ENCODE peak calls at places on chromosomes 16 and 17, in six cellular contexts. F, J, Y, G, L and A are unnamed samples. For H3K27me3, the result is how much of the 10 kb centered on the place peaks cover.

GRCh38 chr17:49872776-49873377 is 25.0 kb upstream of the TAC4 start:
- DNase-seq in J (no peak), G (no peak), L (no peak), F (no peak), Y (no peak), A (no peak)

GRCh38 chr17:50920891-50921595 is 54.9 kb upstream of the TOB1 start:
- DNase-seq in Y (no peak), J (no peak), L (no peak), F (no peak), G (no peak), A (no peak)

GRCh38 chr16:13542284-13542683 is 377.7 kb upstream of the ERCC4 start:
- DNase-seq in F (no peak), Y (no peak), G (no peak), J (no peak), L (no peak), A (no peak)

GRCh38 chr17:3861761-3862681 is 16.0 kb upstream of the NCBP3 start:
- DNase-seq in G (no peak), Y (no peak), F (no peak), L (no peak), J (no peak), A (no peak)

GRCh38 chr17:39979021-39979660 is 1.5 kb upstream of the PSMD3 start:
- DNase-seq in G (no peak), L (no peak), Y (no peak), J (peak), F (no peak), A (no peak)

GRCh38 chr16:49782405-49782804 is 73.5 kb downstream of the ZNF423 start:
- DNase-seq in F (no peak), G (no peak), J (no peak), Y (no peak), L (peak), A (no peak)

GRCh38 chr16:71242601-71243000 is 12.1 kb upstream of the HYDIN start:
- DNase-seq in F (no peak), G (no peak), J (peak), L (no peak), Y (no peak), A (no peak)

GRCh38 chr17:70050931-70051330 is 24.1 kb upstream of the KCNJ16 start:
- DNase-seq in J (no peak), F (no peak), Y (no peak), L (no peak), G (no peak), A (no peak)

GRCh38 chr17:3986939-3987335 is 22.7 kb upstream of the ATP2A3 start:
- DNase-seq in Y (no peak), L (no peak), G (no peak), J (no peak), F (no peak), A (no peak)

GRCh38 chr16:797120-797420 is 3.5 kb downstream of the GNG13 start:
- DNase-seq in J (no peak), F (no peak), G (no peak), L (no peak), Y (no peak), A (no peak)

GRCh38 chr16:59090501-59090900 is 356.4 kb upstream of the GOT2 start:
- DNase-seq in G (no peak), L (no peak), J (no peak), Y (no peak), F (no peak), A (no peak)

GRCh38 chr17:29589524-29590260 is at the start of gene GIT1:
- DNase-seq in L (peak), G (peak), F (peak), J (peak), Y (no peak), A (peak)

GRCh38 chr17:54784305-54784704 is 116.3 kb upstream of the TOM1L1 start:
- DNase-seq in J (no peak), Y (no peak), F (no peak), L (no peak), G (no peak), A (no peak)

GRCh38 chr17:37710344-37710886 is 34.4 kb downstream of the HNF1B start:
- DNase-seq in F (no peak), Y (no peak), G (no peak), J (peak), L (no peak), A (no peak)

GRCh38 chr16:799948-800833 is at the start of gene GNG13:
- DNase-seq in F (no peak), G (no peak), J (no peak), L (no peak), Y (no peak), A (peak)

GRCh38 chr16:85321856-85322271 is 209.6 kb upstream of the CIBAR2 start:
- DNase-seq in J (no peak), F (no peak), Y (peak), G (peak), L (no peak), A (peak)

GRCh38 chr17:228223-228615 is 46.8 kb upstream of the DOC2B start:
- DNase-seq in G (no peak), L (no peak), Y (peak), J (no peak), F (no peak), A (peak)

GRCh38 chr17:59284317-59284716 is 47.1 kb upstream of the YPEL2 start:
- DNase-seq in Y (no peak), J (no peak), L (no peak), G (no peak), F (no peak), A (no peak)

GRCh38 chr16:84532299-84532724 is 27.9 kb upstream of the MEAK7 start:
- DNase-seq in Y (no peak), G (peak), F (no peak), J (peak), L (peak), A (no peak)

GRCh38 chr16:89052191-89052787 is 41.4 kb upstream of the ACSF3 start:
- DNase-seq in J (no peak), Y (no peak), G (no peak), L (no peak), F (no peak), A (no peak)

GRCh38 chr17:68446626-68447041 is 10.7 kb downstream of the WIPI1 start:
- DNase-seq in J (no peak), L (no peak), G (no peak), F (no peak), Y (no peak), A (no peak)

GRCh38 chr16:55012793-55013192 is 82.1 kb downstream of the IRX5 start:
- DNase-seq in F (no peak), J (no peak), G (no peak), Y (no peak), L (no peak), A (no peak)

GRCh38 chr17:49494937-49495841 is at the start of gene NGFR:
- DNase-seq in J (peak), Y (no peak), G (peak), L (peak), F (peak), A (no peak)

GRCh38 chr17:77677637-77678036 is 280.9 kb upstream of the TNRC6C start:
- DNase-seq in F (no peak), Y (no peak), G (no peak), L (no peak), J (no peak), A (no peak)

GRCh38 chr16:11148045-11148444 is 108.0 kb downstream of the SOCS1 start:
- DNase-seq in Y (no peak), L (no peak), J (no peak), F (no peak), G (no peak), A (no peak)

GRCh38 chr16:17937003-17937402 is 399.5 kb downstream of the NPIPA8 start:
- DNase-seq in J (no peak), Y (no peak), F (no peak), G (no peak), L (no peak), A (no peak)

GRCh38 chr17:62714016-62714777 is 86.7 kb downstream of the MRC2 start:
- DNase-seq in F (no peak), G (no peak), J (no peak), Y (no peak), L (no peak), A (no peak)

GRCh38 chr17:37067555-37068111 is 118.9 kb downstream of the AATF start:
- DNase-seq in Y (peak), G (no peak), L (no peak), J (peak), F (no peak), A (no peak)

GRCh38 chr16:88461291-88462269 is 8.5 kb downstream of the ZFPM1 start:
- DNase-seq in F (no peak), J (peak), G (no peak), L (peak), Y (no peak), A (no peak)

GRCh38 chr16:69931631-69932030 is 19.5 kb upstream of the CLEC18A start:
- DNase-seq in G (no peak), F (no peak), Y (no peak), J (no peak), L (no peak), A (no peak)

GRCh38 chr17:33989357-33990148 is 265.5 kb upstream of the CCL2 start:
- DNase-seq in G (no peak), Y (no peak), F (no peak), L (no peak), J (no peak), A (no peak)

GRCh38 chr17:11140501-11140900 is 100.5 kb upstream of the SHISA6 start:
- DNase-seq in L (no peak), F (no peak), Y (no peak), G (no peak), J (no peak), A (no peak)

GRCh38 chr16:24525970-24526559 is 13.3 kb upstream of the RBBP6 start:
- DNase-seq in J (peak), L (no peak), Y (no peak), F (no peak), G (peak), A (no peak)

DNA sequence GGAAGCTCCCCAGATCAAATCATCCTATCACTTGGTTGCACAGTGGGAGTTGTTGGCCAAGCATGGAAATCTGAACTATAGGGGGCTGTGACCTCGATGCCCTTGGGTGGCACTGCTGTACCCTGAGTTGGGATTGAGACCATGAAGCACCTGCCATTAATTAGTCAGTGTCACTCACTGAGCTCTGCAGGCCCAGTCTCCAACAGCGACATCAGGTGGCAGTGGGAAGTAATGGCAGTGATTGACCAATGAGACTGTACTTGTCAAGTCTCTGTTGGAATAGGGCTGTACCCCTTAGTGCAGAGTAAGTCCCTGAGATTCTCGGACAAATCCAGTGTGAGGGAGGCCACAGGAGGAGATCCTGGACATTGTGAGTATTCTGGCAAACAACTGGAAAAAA is 118.0 kb upstream of the RPL38 start:
- DNase-seq in L (no peak), J (no peak), G (no peak), F (no peak), Y (no peak), A (no peak)
- TF ChIP-seq CTCF in L (no peak), J (peak), G (no peak), F (no peak), Y (no peak), A (no peak)

DNA sequence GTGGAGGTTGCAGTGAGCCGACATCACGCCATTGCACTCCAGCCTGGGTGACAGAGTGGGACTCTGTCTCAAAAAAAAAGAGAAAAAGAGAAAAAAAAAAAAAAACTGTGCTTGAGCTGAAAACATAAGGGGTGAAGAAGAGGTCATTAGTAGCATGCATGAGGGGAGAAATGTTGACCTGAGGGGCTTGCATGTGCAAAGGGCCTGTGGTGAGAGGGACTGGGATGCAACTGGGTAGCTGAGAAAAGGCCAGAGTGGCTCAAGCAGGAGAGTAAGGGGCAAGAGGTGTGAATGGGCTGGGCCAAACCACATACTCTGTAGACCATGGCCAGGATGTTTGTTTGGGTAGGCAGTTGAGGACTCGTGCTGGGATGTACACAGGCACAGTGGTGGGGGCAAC is 3.4 kb downstream of the KIF19 start:
- DNase-seq in F (no peak), L (no peak), Y (no peak), J (no peak), G (no peak), A (no peak)
- H3K27me3 ChIP-seq in F (under half), L (under half), Y (half or more), J (under half), G (under half), A (under half)

DNA sequence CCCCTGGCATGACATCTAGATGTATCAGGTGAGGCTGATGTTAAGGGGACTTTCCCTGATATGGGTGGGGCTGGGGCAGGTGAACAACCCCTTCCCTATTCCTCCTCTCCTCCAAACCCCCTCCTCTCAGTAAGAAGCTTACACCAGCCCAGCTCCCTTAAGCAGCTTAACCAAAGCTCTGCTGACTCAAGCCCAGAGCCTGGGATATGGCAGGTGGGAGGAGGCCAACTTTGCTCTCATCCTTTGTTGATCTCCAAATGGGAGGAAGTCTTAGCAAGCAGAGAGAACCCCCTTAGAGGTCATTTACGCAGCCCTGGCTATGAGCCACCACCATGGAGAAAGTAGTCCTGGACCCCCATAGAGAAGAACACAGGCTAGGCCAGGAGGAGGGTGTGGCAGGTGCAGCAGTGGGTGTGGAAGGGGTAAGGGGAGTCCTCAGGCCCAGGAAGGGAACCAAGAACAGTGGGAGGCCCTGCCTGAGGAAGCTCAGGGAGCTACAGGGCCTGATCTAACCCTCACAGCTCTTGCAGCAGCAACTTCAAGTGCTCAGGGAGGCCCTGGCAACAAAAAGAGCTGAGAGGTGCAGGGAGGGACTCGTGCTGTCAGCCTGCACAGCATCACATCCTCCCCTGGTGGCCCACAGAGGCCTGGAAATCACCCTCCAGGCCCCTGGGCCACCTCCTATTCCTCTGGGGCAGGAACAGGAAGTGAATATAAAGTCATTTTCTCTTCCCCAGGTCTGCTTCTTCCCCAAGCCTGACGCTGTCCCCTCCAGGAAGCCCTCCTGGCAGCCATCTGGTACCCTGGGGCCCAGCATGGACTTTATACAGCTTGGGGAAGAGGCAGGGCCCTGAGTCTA is 2.9 kb downstream of the UNC119 start:
- DNase-seq in J (no peak), G (no peak), L (no peak), F (peak), Y (no peak), A (no peak)
- TF ChIP-seq CTCF in J (no peak), G (no peak), L (no peak), F (peak), Y (no peak), A (no peak)

GRCh38 chr17:7284911-7285310 is 3.4 kb downstream of the SLC2A4 start:
- DNase-seq in G (no peak), F (no peak), Y (no peak), L (no peak), J (no peak), A (no peak)
- H3K27me3 ChIP-seq in G (under half), F (under half), Y (under half), L (under half), J (under half), A (under half)